ENCODE peak calls at places on chromosomes 13 and 19, in four cellular contexts. O is uterus, Y is stomach, D is psoas muscle. Q is an unnamed sample. For H3K4me1, the result is how much of the 10 kb centered on the place peaks cover.

GRCh38 chr19:28823338-28823961 is 389.5 kb downstream of the UQCRFS1 start:
- DNase-seq in D (no peak), O (no peak), Y (no peak), Q (no peak)

GRCh38 chr19:54137913-54138776 is 583 bp downstream of the CNOT3 start:
- DNase-seq in O (peak), D (no peak), Y (no peak), Q (no peak)

GRCh38 chr13:114090476-114090875 is 41.9 kb downstream of the RASA3 start:
- DNase-seq in Y (no peak), D (no peak), O (no peak), Q (peak)

GRCh38 chr19:10406191-10406590 is 2.8 kb upstream of the CDC37 start:
- DNase-seq in D (no peak), O (no peak), Y (no peak), Q (no peak)

GRCh38 chr13:51034906-51035305 is 76.2 kb downstream of the C13orf42 start:
- DNase-seq in Y (no peak), D (no peak), O (no peak), Q (no peak)

GRCh38 chr13:25247345-25247744 is 39.9 kb downstream of the MTMR6 start:
- DNase-seq in O (no peak), D (no peak), Y (no peak), Q (no peak)

GRCh38 chr13:65677906-65678305 is 1552.2 kb downstream of the PCDH9 start:
- DNase-seq in Y (no peak), D (no peak), O (no peak), Q (no peak)

GRCh38 chr13:46676378-46676725 is 120.6 kb downstream of the ESD start:
- DNase-seq in Y (no peak), D (no peak), O (no peak), Q (no peak)

GRCh38 chr13:71621152-71622124 is 245.6 kb downstream of the DACH1 start:
- DNase-seq in O (no peak), D (no peak), Y (no peak), Q (no peak)

GRCh38 chr13:77894743-77895142 is 23.9 kb downstream of the EDNRB start:
- DNase-seq in O (no peak), D (no peak), Y (no peak), Q (no peak)

GRCh38 chr13:112871742-112872141 is 97.3 kb upstream of the MCF2L start:
- DNase-seq in Y (no peak), D (no peak), O (no peak), Q (no peak)

GRCh38 chr19:50649433-50650391 is at the start of gene C19orf81:
- DNase-seq in Y (no peak), O (no peak), D (no peak), Q (no peak)

GRCh38 chr13:56561327-56561726 is 579.4 kb upstream of the PRR20A start:
- DNase-seq in Y (no peak), D (no peak), O (no peak), Q (no peak)

GRCh38 chr13:97567510-97568243 is 133.7 kb downstream of the RAP2A start:
- DNase-seq in O (no peak), D (peak), Y (peak), Q (peak)

GRCh38 chr19:39828015-39828633 is 5.8 kb downstream of the DYRK1B start:
- DNase-seq in O (no peak), Y (no peak), D (no peak), Q (peak)

GRCh38 chr19:679418-680286 is 3.5 kb downstream of the FSTL3 start:
- DNase-seq in O (peak), Y (peak), D (peak), Q (peak)

GRCh38 chr13:101149735-101150380 is 266.4 kb downstream of the NALCN start:
- DNase-seq in D (no peak), O (no peak), Y (no peak), Q (no peak)

GRCh38 chr13:60629158-60629557 is 232.1 kb downstream of the TDRD3 start:
- DNase-seq in D (no peak), Y (no peak), O (no peak), Q (no peak)

GRCh38 chr13:103029798-103030197 is 36.4 kb downstream of the SLC10A2 start:
- DNase-seq in D (no peak), O (no peak), Y (no peak), Q (peak)

GRCh38 chr13:62061751-62062150 is 646.1 kb upstream of the PCDH20 start:
- DNase-seq in O (no peak), Y (no peak), D (no peak), Q (no peak)

GRCh38 chr13:99650410-99650809 is 149.1 kb downstream of the TM9SF2 start:
- DNase-seq in D (no peak), Y (no peak), O (no peak), Q (no peak)

GRCh38 chr13:20174656-20175405 is 14.0 kb upstream of the GJA3 start:
- DNase-seq in Y (peak), D (peak), O (peak), Q (peak)

GRCh38 chr19:16016226-16017137 is 59.8 kb upstream of the TPM4 start:
- DNase-seq in Y (peak), O (no peak), D (no peak), Q (peak)

GRCh38 chr13:30394798-30395191 is 27.5 kb upstream of the UBE2L5 start:
- DNase-seq in D (no peak), O (no peak), Y (no peak), Q (no peak)

GRCh38 chr13:32175307-32175706 is 139.9 kb downstream of the ZAR1L start:
- DNase-seq in Y (no peak), O (peak), D (no peak), Q (no peak)
- H3K4me1 ChIP-seq in Y (under half), O (under half), D (under half), Q (under half)

GRCh38 chr13:44302948-44303575 is 70.6 kb upstream of the SERP2 start:
- DNase-seq in O (no peak), D (no peak), Y (no peak), Q (no peak)
- H3K4me1 ChIP-seq in O (under half), D (half or more), Y (half or more), Q (under half)

GRCh38 chr19:8338835-8339234 is 4.2 kb downstream of the KANK3 start:
- DNase-seq in O (no peak), D (no peak), Y (no peak), Q (no peak)
- H3K4me1 ChIP-seq in O (under half), D (under half), Y (under half), Q (under half)

GRCh38 chr19:45598267-45599011 is 3.6 kb downstream of the GPR4 start:
- DNase-seq in Y (no peak), O (no peak), D (no peak), Q (no peak)
- H3K4me1 ChIP-seq in Y (under half), O (under half), D (under half), Q (under half)

GRCh38 chr13:48582086-48582485 is 49.2 kb upstream of the RCBTB2 start:
- DNase-seq in D (no peak), O (no peak), Y (no peak), Q (no peak)

GRCh38 chr13:48586591-48587103 is 53.8 kb upstream of the RCBTB2 start:
- DNase-seq in O (peak), D (peak), Y (peak), Q (no peak)

GRCh38 chr13:48585456-48585840 is 52.6 kb upstream of the RCBTB2 start:
- DNase-seq in D (no peak), Y (peak), O (no peak), Q (no peak)

GRCh38 chr13:48580886-48581285 is 48.0 kb upstream of the RCBTB2 start:
- DNase-seq in D (no peak), O (no peak), Y (no peak), Q (no peak)

DNA sequence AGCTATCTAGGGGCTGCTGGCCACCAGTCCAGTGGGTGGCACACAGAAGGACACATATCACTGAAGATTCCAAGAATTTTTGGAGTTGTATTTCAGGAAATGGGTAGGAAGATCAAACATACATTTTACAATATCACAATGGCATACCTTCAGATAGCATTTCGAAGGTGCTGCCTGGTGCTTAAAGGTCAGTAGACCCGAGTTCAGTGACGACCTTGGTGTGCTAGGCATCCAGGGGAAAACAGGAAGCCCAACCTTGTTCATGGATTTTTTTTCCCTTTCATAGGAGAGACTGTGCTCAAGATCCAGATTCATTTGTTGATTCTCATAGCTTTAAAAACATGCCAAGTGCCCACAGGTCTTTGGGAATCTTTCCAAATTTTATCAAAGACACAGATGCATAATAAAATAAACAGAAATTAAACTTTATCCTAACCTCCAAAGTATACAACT is 51.0 kb upstream of the RCBTB2 start:
- DNase-seq in D (no peak), Y (no peak), O (no peak), Q (no peak)
- H3K4me1 ChIP-seq in D (under half), Y (half or more), O (under half), Q (under half)

GRCh38 chr13:92830821-92831220 is 395.8 kb upstream of the GPC6 start:
- DNase-seq in O (no peak), D (no peak), Y (no peak), Q (no peak)

GRCh38 chr13:92826197-92826596 is 400.4 kb upstream of the GPC6 start:
- DNase-seq in Y (no peak), D (no peak), O (no peak), Q (no peak)

GRCh38 chr13:92823059-92823458 is 403.5 kb upstream of the GPC6 start:
- DNase-seq in O (no peak), D (no peak), Y (no peak), Q (no peak)

GRCh38 chr13:92829930-92830329 is 396.7 kb upstream of the GPC6 start:
- DNase-seq in Y (no peak), O (no peak), D (no peak), Q (no peak)

GRCh38 chr13:92827503-92827902 is 399.1 kb upstream of the GPC6 start:
- DNase-seq in O (no peak), Y (no peak), D (no peak), Q (no peak)
- H3K4me1 ChIP-seq in O (under half), Y (under half), D (under half), Q (under half)

DNA sequence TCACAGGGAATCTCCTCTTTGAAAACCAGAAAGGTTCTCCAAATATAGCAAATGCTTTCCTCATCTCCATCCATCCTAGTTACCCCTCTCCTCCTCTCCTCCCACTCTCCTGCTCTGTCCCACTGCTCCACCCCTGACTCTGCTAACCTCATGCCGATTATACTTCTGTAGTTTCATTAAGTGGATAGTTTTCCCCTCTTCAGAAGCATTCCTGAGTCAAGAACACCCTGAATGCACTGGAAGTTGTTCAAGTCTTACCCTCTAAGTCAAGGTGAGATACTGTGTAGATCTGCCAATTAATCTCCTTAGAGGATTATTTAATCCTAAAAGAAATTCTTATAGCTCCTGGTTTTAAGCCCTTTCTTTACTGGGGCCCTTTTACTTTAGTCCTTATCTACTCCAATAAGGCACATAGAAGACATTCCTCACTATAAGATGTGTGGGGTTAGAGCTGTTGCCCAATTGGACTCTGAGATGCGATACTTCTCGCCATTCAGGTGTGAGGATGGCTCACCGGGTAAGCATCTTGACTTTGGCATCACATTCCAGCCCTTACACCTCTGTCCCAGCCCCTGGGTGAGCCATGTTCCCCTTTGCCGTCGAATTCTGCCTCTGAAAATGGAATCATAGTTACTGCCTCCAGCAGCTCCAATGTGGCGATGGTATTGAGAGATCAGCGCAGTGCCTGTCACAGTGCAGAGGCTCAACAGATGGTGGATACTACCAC is 67.7 kb downstream of the COL4A2 start:
- DNase-seq in O (no peak), Y (no peak), D (no peak), Q (no peak)
- H3K4me1 ChIP-seq in O (under half), Y (half or more), D (under half), Q (under half)